ENCODE peak calls at places on chromosomes 6 and 20, in nine cellular contexts. D, S, H, N, E, V, R, M and T are unnamed samples.

GRCh38 chr20:57746832-57747404 is 37.1 kb upstream of the PMEPA1 start:
- DNase-seq in D (no peak), S (no peak), H (no peak), N (no peak), E (no peak), V (no peak), R (no peak), M (no peak), T (no peak)

GRCh38 chr6:40315055-40315454 is 272.1 kb downstream of the LRFN2 start:
- DNase-seq in D (no peak), S (no peak), H (no peak), N (no peak), E (no peak), V (no peak), R (no peak), M (no peak), T (no peak)

GRCh38 chr6:14379568-14379967 is 262.0 kb downstream of the CD83 start:
- DNase-seq in D (no peak), S (no peak), H (no peak), N (no peak), E (no peak), V (no peak), R (no peak), M (no peak), T (no peak)

GRCh38 chr6:55065020-55065419 is 109.3 kb upstream of the HCRTR2 start:
- DNase-seq in D (no peak), S (no peak), H (no peak), N (peak; percentile 19), E (no peak), V (no peak), R (no peak), M (no peak), T (no peak)

GRCh38 chr20:53608456-53609413 is 15.1 kb upstream of the ZNF217 start:
- DNase-seq in D (no peak), S (no peak), H (no peak), N (peak; percentile 20), E (no peak), V (peak; percentile 34), R (no peak), M (no peak), T (peak; percentile 67)

GRCh38 chr6:22001336-22002027 is 295.4 kb downstream of the PRL start:
- DNase-seq in D (no peak), S (no peak), H (no peak), N (no peak), E (no peak), V (no peak), R (peak; percentile 20), M (no peak), T (no peak)

GRCh38 chr20:44909872-44910689 is at the start of gene PABPC1L:
- DNase-seq in D (peak; percentile 90), S (peak; percentile 78), H (peak; percentile 79), N (peak; percentile 87), E (peak; percentile 80), V (peak; percentile 85), R (no peak), M (peak; percentile 49), T (peak; percentile 82)

GRCh38 chr6:37201726-37202125 is 31.8 kb downstream of the PIM1 start:
- DNase-seq in D (no peak), S (no peak), H (no peak), N (no peak), E (no peak), V (no peak), R (no peak), M (no peak), T (no peak)

GRCh38 chr6:142841915-142842314 is 103.1 kb downstream of the HIVEP2 start:
- DNase-seq in D (no peak), S (no peak), H (no peak), N (no peak), E (no peak), V (no peak), R (no peak), M (no peak), T (no peak)

GRCh38 chr6:139981810-139982550 is 607.5 kb upstream of the CITED2 start:
- DNase-seq in D (no peak), S (no peak), H (peak; percentile 74), N (peak; percentile 66), E (peak; percentile 71), V (peak; percentile 53), R (peak; percentile 82), M (peak; percentile 24), T (no peak)
- H3K4me3 ChIP-seq in D (no peak overlapping the region), S (no peak overlapping the region), H (peak overlapping the region; percentile 33), N (no peak overlapping the region), E (peak overlapping the region; percentile 1), V (peak overlapping the region; percentile 17), R (no peak overlapping the region), M (no peak overlapping the region), T (no peak overlapping the region)

GRCh38 chr6:4128748-4129147 is 6.6 kb downstream of the ECI2 start:
- DNase-seq in D (no peak), S (no peak), H (peak; percentile 53), N (no peak), E (no peak), V (no peak), R (peak; percentile 80), M (no peak), T (no peak)
- H3K36me3 ChIP-seq in D (peaks cover 97% of the 10 kb centered on the region), S (peaks cover 74% of the 10 kb centered on the region), H (peaks cover 54% of the 10 kb centered on the region), N (no peaks in the 10 kb centered on the region), E (peaks cover 9% of the 10 kb centered on the region), V (peaks cover 50% of the 10 kb centered on the region), R (peaks cover 1% of the 10 kb centered on the region), M (peaks cover 18% of the 10 kb centered on the region), T (peaks cover 84% of the 10 kb centered on the region)

GRCh38 chr6:17677602-17678001 is 29.1 kb downstream of the NUP153 start:
- DNase-seq in D (no peak), S (no peak), H (no peak), N (no peak), E (no peak), V (no peak), R (no peak), M (no peak), T (no peak)
- H4K20me1 ChIP-seq in D (peaks cover 40% of the 10 kb centered on the region), S (peaks cover 30% of the 10 kb centered on the region), H (peaks cover 59% of the 10 kb centered on the region), N (peaks cover 19% of the 10 kb centered on the region), E (peaks cover 46% of the 10 kb centered on the region), V (peaks cover 4% of the 10 kb centered on the region), R (peaks cover 9% of the 10 kb centered on the region), M (peaks cover 35% of the 10 kb centered on the region), T (peaks cover 85% of the 10 kb centered on the region)

GRCh38 chr20:62953839-62954703 is 1.6 kb downstream of the SLC17A9 start:
- DNase-seq in D (peak; percentile 96), S (peak; percentile 95), H (no peak), N (peak; percentile 90), E (peak; percentile 73), V (peak; percentile 92), R (peak; percentile 69), M (no peak), T (peak; percentile 92)
- H3K4me3 ChIP-seq in D (peak overlapping the region; percentile 44), S (peak overlapping the region; percentile 78), H (no peak overlapping the region), N (peak overlapping the region; percentile 0), E (peak overlapping the region; percentile 32), V (peak overlapping the region; percentile 73), R (no peak overlapping the region), M (peak overlapping the region; percentile 62), T (peak overlapping the region; percentile 52)

GRCh38 chr20:21180248-21180647 is 54.4 kb downstream of the KIZ start:
- DNase-seq in D (no peak), S (no peak), H (no peak), N (no peak), E (no peak), V (no peak), R (no peak), M (no peak), T (no peak)
- H3K36me3 ChIP-seq in D (no peaks in the 10 kb centered on the region), S (peaks cover 11% of the 10 kb centered on the region), H (no peaks in the 10 kb centered on the region), N (no peaks in the 10 kb centered on the region), E (peaks cover 13% of the 10 kb centered on the region), V (peaks cover 6% of the 10 kb centered on the region), R (no peaks in the 10 kb centered on the region), M (no peaks in the 10 kb centered on the region), T (no peaks in the 10 kb centered on the region)

DNA sequence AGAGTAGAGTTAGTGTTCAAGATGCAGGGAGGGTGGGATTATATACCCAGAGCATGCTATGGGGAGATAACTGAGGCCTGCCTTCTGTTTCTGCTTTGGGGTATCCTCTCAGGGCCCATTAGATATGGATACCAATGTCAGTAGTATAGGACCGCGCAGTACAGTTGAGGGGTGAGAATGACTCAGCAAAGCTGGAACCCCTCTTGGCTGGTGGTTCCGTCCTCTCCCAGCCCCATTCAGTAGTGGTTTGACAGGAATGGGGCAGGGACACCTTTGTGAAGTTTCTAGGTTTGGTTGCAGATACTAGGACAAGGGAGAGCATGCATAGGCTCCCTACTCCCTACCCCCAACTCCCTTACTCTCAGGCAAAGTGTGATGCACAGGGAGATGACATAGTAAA is 47.8 kb downstream of the EIF2S2 start:
- DNase-seq in D (no peak), S (no peak), H (no peak), N (no peak), E (no peak), V (no peak), R (no peak), M (no peak), T (no peak)
- H4K20me1 ChIP-seq in D (peaks cover 3% of the 10 kb centered on the region), S (peaks cover 48% of the 10 kb centered on the region), H (peaks cover 24% of the 10 kb centered on the region), N (peaks cover 86% of the 10 kb centered on the region), E (peaks cover 93% of the 10 kb centered on the region), V (peaks cover 7% of the 10 kb centered on the region), R (peaks cover 4% of the 10 kb centered on the region), M (no peaks in the 10 kb centered on the region), T (peaks cover 86% of the 10 kb centered on the region)

DNA sequence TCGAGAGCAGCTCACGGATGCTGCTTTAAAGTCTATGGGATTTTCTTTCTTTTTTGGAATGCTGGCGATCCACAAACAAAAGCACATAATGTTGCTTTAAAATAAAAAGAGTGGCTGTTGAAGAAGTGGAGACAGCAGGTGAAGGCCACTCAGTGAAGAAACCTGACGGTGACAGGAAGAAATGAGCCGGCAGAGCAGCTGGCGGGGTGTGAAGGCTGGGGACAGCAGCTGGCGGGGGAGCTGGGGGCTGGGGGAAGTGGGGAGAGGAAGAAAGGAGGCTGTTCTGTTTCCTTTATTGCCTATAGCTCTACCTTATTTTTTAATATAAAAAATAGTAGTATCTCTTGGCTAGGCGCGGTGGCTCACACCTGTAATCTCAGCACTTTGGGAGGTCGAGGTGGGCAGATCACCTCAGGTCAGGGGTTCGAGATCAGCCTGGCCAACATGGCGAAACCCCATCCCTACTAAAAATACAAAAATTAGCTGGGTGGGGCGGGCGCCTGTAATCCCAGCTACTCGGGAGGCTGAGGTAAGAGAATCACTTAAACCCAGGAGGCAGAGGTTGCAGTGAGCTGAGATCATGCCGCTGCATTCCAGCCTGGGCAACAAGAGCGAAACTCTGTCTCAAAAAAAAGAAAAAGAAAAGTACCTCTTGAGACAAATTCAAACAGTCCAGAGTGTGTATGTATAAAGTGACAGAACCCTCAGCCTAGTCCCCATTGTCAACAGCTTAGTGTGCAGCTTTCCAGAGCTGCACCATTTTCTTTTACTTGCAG is 42.4 kb upstream of the TAF8 start:
- DNase-seq in D (peak; percentile 88), S (no peak), H (no peak), N (no peak), E (no peak), V (no peak), R (no peak), M (no peak), T (peak; percentile 91)
- H3K4me3 ChIP-seq in D (peak overlapping the region; percentile 53), S (no peak overlapping the region), H (no peak overlapping the region), N (no peak overlapping the region), E (no peak overlapping the region), V (no peak overlapping the region), R (no peak overlapping the region), M (no peak overlapping the region), T (no peak overlapping the region)

GRCh38 chr6:90249044-90249443 is 47.6 kb downstream of the BACH2 start:
- DNase-seq in D (no peak), S (no peak), H (peak; percentile 39), N (no peak), E (no peak), V (peak; percentile 36), R (no peak), M (no peak), T (no peak)
- H3K36me3 ChIP-seq in D (peaks cover 86% of the 10 kb centered on the region), S (no peaks in the 10 kb centered on the region), H (no peaks in the 10 kb centered on the region), N (no peaks in the 10 kb centered on the region), E (no peaks in the 10 kb centered on the region), V (no peaks in the 10 kb centered on the region), R (no peaks in the 10 kb centered on the region), M (no peaks in the 10 kb centered on the region), T (no peaks in the 10 kb centered on the region)